ENCODE peak calls at places on chromosomes 11 and 22, in seven cellular contexts. One of them, this sample, is unnamed.

GRCh38 chr11:2171531-2171930 is at the start of gene TH:
- DNase-seq in esophagus muscularis mucosa: no peak
- DNase-seq in endothelial cell of umbilical vein: no peak
- DNase-seq in ovary: no peak
- DNase-seq in transverse colon: no peak
- DNase-seq in uterus: no peak
- DNase-seq in AG04450: no peak
- DNase-seq in this sample: no peak

GRCh38 chr11:65423516-65424199 is 1.1 kb downstream of the NEAT1 start:
- DNase-seq in esophagus muscularis mucosa: no peak
- DNase-seq in endothelial cell of umbilical vein: peak
- DNase-seq in ovary: peak
- DNase-seq in transverse colon: peak
- DNase-seq in uterus: peak
- DNase-seq in AG04450: no peak
- DNase-seq in this sample: no peak

GRCh38 chr11:77406396-77406795 is 67.5 kb downstream of the PAK1 start:
- DNase-seq in esophagus muscularis mucosa: no peak
- DNase-seq in endothelial cell of umbilical vein: no peak
- DNase-seq in ovary: no peak
- DNase-seq in transverse colon: no peak
- DNase-seq in uterus: no peak
- DNase-seq in AG04450: no peak
- DNase-seq in this sample: no peak

GRCh38 chr11:8202428-8203160 is 33.8 kb upstream of the RIC3 start:
- DNase-seq in esophagus muscularis mucosa: no peak
- DNase-seq in endothelial cell of umbilical vein: no peak
- DNase-seq in ovary: no peak
- DNase-seq in transverse colon: no peak
- DNase-seq in uterus: no peak
- DNase-seq in AG04450: no peak
- DNase-seq in this sample: no peak

GRCh38 chr11:57482782-57483569 is 22.6 kb downstream of the RTN4RL2 start:
- DNase-seq in esophagus muscularis mucosa: no peak
- DNase-seq in endothelial cell of umbilical vein: peak
- DNase-seq in ovary: peak
- DNase-seq in transverse colon: peak
- DNase-seq in uterus: no peak
- DNase-seq in AG04450: no peak
- DNase-seq in this sample: no peak

GRCh38 chr11:46761807-46762206 is 42.8 kb downstream of the F2 start:
- DNase-seq in esophagus muscularis mucosa: no peak
- DNase-seq in endothelial cell of umbilical vein: no peak
- DNase-seq in ovary: no peak
- DNase-seq in transverse colon: no peak
- DNase-seq in uterus: no peak
- DNase-seq in AG04450: no peak
- DNase-seq in this sample: no peak

GRCh38 chr11:130728185-130729160 is 187.8 kb downstream of the SNX19 start:
- DNase-seq in esophagus muscularis mucosa: no peak
- DNase-seq in endothelial cell of umbilical vein: no peak
- DNase-seq in ovary: no peak
- DNase-seq in transverse colon: no peak
- DNase-seq in uterus: no peak
- DNase-seq in AG04450: no peak
- DNase-seq in this sample: no peak

GRCh38 chr22:19488285-19488684 is 8.6 kb downstream of the CDC45 start:
- DNase-seq in esophagus muscularis mucosa: no peak
- DNase-seq in endothelial cell of umbilical vein: no peak
- DNase-seq in ovary: no peak
- DNase-seq in transverse colon: no peak
- DNase-seq in uterus: no peak
- DNase-seq in AG04450: no peak
- DNase-seq in this sample: no peak

GRCh38 chr11:21472256-21472655 is 720.6 kb upstream of the ANO5 start:
- DNase-seq in esophagus muscularis mucosa: no peak
- DNase-seq in endothelial cell of umbilical vein: no peak
- DNase-seq in ovary: no peak
- DNase-seq in transverse colon: no peak
- DNase-seq in uterus: no peak
- DNase-seq in AG04450: no peak
- DNase-seq in this sample: no peak

GRCh38 chr22:38471237-38471636 is 3.3 kb downstream of the KDELR3 start:
- DNase-seq in esophagus muscularis mucosa: no peak
- DNase-seq in endothelial cell of umbilical vein: no peak
- DNase-seq in ovary: peak
- DNase-seq in transverse colon: no peak
- DNase-seq in uterus: no peak
- DNase-seq in AG04450: no peak
- DNase-seq in this sample: no peak

GRCh38 chr11:44765026-44765595 is 38.3 kb downstream of the TSPAN18 start:
- DNase-seq in esophagus muscularis mucosa: no peak
- DNase-seq in endothelial cell of umbilical vein: no peak
- DNase-seq in ovary: no peak
- DNase-seq in transverse colon: no peak
- DNase-seq in uterus: peak
- DNase-seq in AG04450: no peak
- DNase-seq in this sample: no peak

GRCh38 chr22:47600281-47600680 is 837.8 kb downstream of the TBC1D22A start:
- DNase-seq in esophagus muscularis mucosa: peak
- DNase-seq in endothelial cell of umbilical vein: no peak
- DNase-seq in ovary: no peak
- DNase-seq in transverse colon: no peak
- DNase-seq in uterus: no peak
- DNase-seq in AG04450: no peak
- DNase-seq in this sample: no peak

GRCh38 chr11:33598426-33599069 is 102.1 kb downstream of the C11orf91 start:
- DNase-seq in esophagus muscularis mucosa: no peak
- DNase-seq in endothelial cell of umbilical vein: no peak
- DNase-seq in ovary: no peak
- DNase-seq in transverse colon: no peak
- DNase-seq in uterus: no peak
- DNase-seq in AG04450: no peak
- DNase-seq in this sample: no peak

GRCh38 chr22:41498322-41498721 is 29.4 kb downstream of the ACO2 start:
- DNase-seq in esophagus muscularis mucosa: no peak
- DNase-seq in endothelial cell of umbilical vein: no peak
- DNase-seq in ovary: no peak
- DNase-seq in transverse colon: no peak
- DNase-seq in uterus: no peak
- DNase-seq in AG04450: no peak
- DNase-seq in this sample: peak

GRCh38 chr11:47714554-47715081 is 551 bp downstream of the AGBL2 start:
- DNase-seq in esophagus muscularis mucosa: no peak
- DNase-seq in endothelial cell of umbilical vein: peak
- DNase-seq in ovary: peak
- DNase-seq in transverse colon: peak
- DNase-seq in uterus: peak
- DNase-seq in AG04450: no peak
- DNase-seq in this sample: peak

GRCh38 chr22:42769574-42770447 is 49.1 kb upstream of the A4GALT start:
- DNase-seq in esophagus muscularis mucosa: no peak
- DNase-seq in endothelial cell of umbilical vein: peak
- DNase-seq in ovary: peak
- DNase-seq in transverse colon: peak
- DNase-seq in uterus: peak
- DNase-seq in AG04450: peak
- DNase-seq in this sample: peak

GRCh38 chr11:8267831-8268529 is 4.3 kb upstream of the LMO1 start:
- DNase-seq in esophagus muscularis mucosa: no peak
- DNase-seq in endothelial cell of umbilical vein: no peak
- DNase-seq in ovary: peak
- DNase-seq in transverse colon: no peak
- DNase-seq in uterus: peak
- DNase-seq in AG04450: no peak
- DNase-seq in this sample: no peak

GRCh38 chr22:28909375-28909774 is 26.0 kb downstream of the ZNRF3 start:
- DNase-seq in esophagus muscularis mucosa: no peak
- DNase-seq in endothelial cell of umbilical vein: no peak
- DNase-seq in ovary: peak
- DNase-seq in transverse colon: no peak
- DNase-seq in uterus: no peak
- DNase-seq in AG04450: no peak
- DNase-seq in this sample: no peak

GRCh38 chr11:65121447-65121864 is 478 bp downstream of the FAU start:
- DNase-seq in esophagus muscularis mucosa: no peak
- DNase-seq in endothelial cell of umbilical vein: no peak
- DNase-seq in ovary: peak
- DNase-seq in transverse colon: peak
- DNase-seq in uterus: peak
- DNase-seq in AG04450: no peak
- DNase-seq in this sample: peak

GRCh38 chr11:131867457-131868257 is 497.2 kb downstream of the NTM start:
- DNase-seq in esophagus muscularis mucosa: no peak
- DNase-seq in endothelial cell of umbilical vein: peak
- DNase-seq in ovary: no peak
- DNase-seq in transverse colon: peak
- DNase-seq in uterus: peak
- DNase-seq in AG04450: peak
- DNase-seq in this sample: peak

DNA sequence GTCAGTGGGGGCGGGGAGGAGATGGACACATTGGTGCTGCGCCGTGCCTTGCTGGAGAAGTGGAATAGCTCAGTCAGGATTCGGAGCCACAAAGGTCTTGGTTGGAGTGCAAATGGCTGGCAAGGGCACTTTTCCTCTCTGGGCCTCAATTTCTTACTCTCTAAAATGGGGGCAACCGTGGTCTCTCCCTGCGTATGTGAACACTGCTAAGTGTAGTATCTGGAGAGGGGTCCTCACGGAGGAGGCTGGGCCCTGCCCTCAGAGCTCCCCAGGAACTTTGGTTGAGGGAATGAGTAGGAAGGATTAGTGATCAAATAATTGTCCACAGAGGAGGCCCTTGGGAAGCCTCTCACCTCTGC is 521 bp downstream of the P2RY6 start:
- DNase-seq in esophagus muscularis mucosa: no peak
- DNase-seq in endothelial cell of umbilical vein: no peak
- DNase-seq in ovary: no peak
- DNase-seq in transverse colon: no peak
- DNase-seq in uterus: no peak
- DNase-seq in AG04450: no peak
- DNase-seq in this sample: no peak
- H3K4me3 ChIP-seq in esophagus muscularis mucosa: peak
- H3K4me3 ChIP-seq in endothelial cell of umbilical vein: no peak
- H3K4me3 ChIP-seq in ovary: no peak
- H3K4me3 ChIP-seq in transverse colon: no peak
- H3K4me3 ChIP-seq in uterus: no peak
- H3K4me3 ChIP-seq in AG04450: no peak
- H3K4me3 ChIP-seq in this sample: no peak

GRCh38 chr22:24144471-24145115 is 36.7 kb upstream of the SUSD2 start:
- DNase-seq in esophagus muscularis mucosa: no peak
- DNase-seq in endothelial cell of umbilical vein: no peak
- DNase-seq in ovary: no peak
- DNase-seq in transverse colon: no peak
- DNase-seq in uterus: no peak
- DNase-seq in AG04450: no peak
- DNase-seq in this sample: no peak

GRCh38 chr22:24146190-24146616 is 35.1 kb upstream of the SUSD2 start:
- DNase-seq in esophagus muscularis mucosa: no peak
- DNase-seq in endothelial cell of umbilical vein: no peak
- DNase-seq in ovary: peak
- DNase-seq in transverse colon: peak
- DNase-seq in uterus: peak
- DNase-seq in AG04450: peak
- DNase-seq in this sample: peak

GRCh38 chr22:24144056-24144455 is 37.2 kb upstream of the SUSD2 start:
- DNase-seq in esophagus muscularis mucosa: no peak
- DNase-seq in endothelial cell of umbilical vein: no peak
- DNase-seq in ovary: no peak
- DNase-seq in transverse colon: no peak
- DNase-seq in uterus: no peak
- DNase-seq in AG04450: no peak
- DNase-seq in this sample: no peak

GRCh38 chr22:24146791-24147353 is 34.4 kb upstream of the SUSD2 start:
- DNase-seq in esophagus muscularis mucosa: no peak
- DNase-seq in endothelial cell of umbilical vein: peak
- DNase-seq in ovary: peak
- DNase-seq in transverse colon: peak
- DNase-seq in uterus: peak
- DNase-seq in AG04450: peak
- DNase-seq in this sample: no peak

DNA sequence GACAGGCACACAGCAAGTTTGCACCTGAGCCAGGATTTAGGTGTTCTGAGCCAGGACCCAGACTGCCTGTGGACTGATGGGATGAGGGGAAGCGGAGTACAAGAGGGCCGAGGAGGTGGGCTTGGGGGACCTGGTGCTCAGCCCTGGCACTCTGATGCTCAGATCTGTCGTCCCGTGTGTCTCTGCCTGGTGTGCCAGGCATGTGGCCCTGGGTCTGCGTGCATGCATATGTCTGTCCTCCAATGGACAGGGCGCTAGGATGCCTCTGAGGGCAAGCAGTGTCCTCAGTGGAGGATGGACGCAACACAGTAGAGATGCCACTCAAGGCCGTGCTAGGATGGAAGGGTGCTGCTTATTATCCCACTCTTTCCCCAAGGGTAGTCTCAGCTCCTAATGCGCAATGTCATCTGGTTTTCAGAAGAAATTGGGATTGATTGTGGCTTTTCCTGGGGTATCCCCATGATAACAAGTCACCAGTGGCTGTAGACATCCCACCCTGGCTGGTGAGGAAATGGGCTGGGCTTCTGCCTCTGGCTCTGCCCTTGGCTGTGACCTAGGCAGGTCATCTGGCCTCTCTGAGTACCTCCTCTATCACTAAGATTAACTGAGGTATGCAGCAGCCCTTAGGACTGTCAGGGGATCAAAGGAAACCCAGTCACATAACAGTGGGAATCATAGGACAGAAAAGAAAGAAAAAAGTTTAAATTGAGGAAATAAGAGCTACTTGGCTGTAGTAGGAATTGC is 35.7 kb upstream of the SUSD2 start:
- DNase-seq in esophagus muscularis mucosa: no peak
- DNase-seq in endothelial cell of umbilical vein: peak
- DNase-seq in ovary: no peak
- DNase-seq in transverse colon: no peak
- DNase-seq in uterus: peak
- DNase-seq in AG04450: no peak
- DNase-seq in this sample: no peak
- H3K4me3 ChIP-seq in esophagus muscularis mucosa: no peak
- H3K4me3 ChIP-seq in endothelial cell of umbilical vein: no peak
- H3K4me3 ChIP-seq in ovary: no peak
- H3K4me3 ChIP-seq in transverse colon: no peak
- H3K4me3 ChIP-seq in uterus: no peak
- H3K4me3 ChIP-seq in AG04450: peak
- H3K4me3 ChIP-seq in this sample: no peak

GRCh38 chr22:44701824-44702478 is at the start of gene PRR5:
- DNase-seq in esophagus muscularis mucosa: no peak
- DNase-seq in endothelial cell of umbilical vein: peak
- DNase-seq in ovary: peak
- DNase-seq in transverse colon: peak
- DNase-seq in uterus: peak
- DNase-seq in AG04450: peak
- DNase-seq in this sample: peak
- H3K4me3 ChIP-seq in esophagus muscularis mucosa: peak
- H3K4me3 ChIP-seq in endothelial cell of umbilical vein: peak
- H3K4me3 ChIP-seq in ovary: peak
- H3K4me3 ChIP-seq in transverse colon: peak
- H3K4me3 ChIP-seq in uterus: peak
- H3K4me3 ChIP-seq in AG04450: peak
- H3K4me3 ChIP-seq in this sample: peak

DNA sequence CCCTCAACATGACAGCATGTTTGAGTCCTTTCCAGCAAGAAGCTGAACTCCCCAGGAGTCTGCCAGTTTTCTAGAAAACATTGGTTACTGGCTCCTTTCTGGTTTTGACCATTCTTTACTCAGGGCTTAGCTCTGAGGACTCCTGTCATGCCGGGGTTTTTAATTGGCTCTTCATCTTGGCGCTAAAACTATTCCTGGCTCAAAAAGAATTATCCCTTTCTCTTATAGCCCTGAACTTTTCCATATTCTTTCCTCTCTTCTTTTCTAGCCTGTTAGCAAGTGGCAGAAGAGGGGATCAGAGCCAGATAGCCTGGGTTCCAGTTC is 59.7 kb downstream of the TRAF6 start:
- DNase-seq in esophagus muscularis mucosa: no peak
- DNase-seq in endothelial cell of umbilical vein: no peak
- DNase-seq in ovary: no peak
- DNase-seq in transverse colon: no peak
- DNase-seq in uterus: no peak
- DNase-seq in AG04450: no peak
- DNase-seq in this sample: no peak
- H3K4me3 ChIP-seq in esophagus muscularis mucosa: peak
- H3K4me3 ChIP-seq in endothelial cell of umbilical vein: no peak
- H3K4me3 ChIP-seq in ovary: no peak
- H3K4me3 ChIP-seq in transverse colon: no peak
- H3K4me3 ChIP-seq in uterus: no peak
- H3K4me3 ChIP-seq in AG04450: peak
- H3K4me3 ChIP-seq in this sample: no peak

This sample was measured in small intestine.